ENCODE peak calls at places on chromosomes 3 and 15, in five cellular contexts. N, I, V, K and H are unnamed samples.

GRCh38 chr3:38002291-38002876 is 11.8 kb downstream of the VILL start:
- DNase-seq in K (no peak), V (no peak), N (no peak), I (no peak), H (no peak)

GRCh38 chr3:188938999-188939398 is 232.8 kb upstream of the TPRG1 start:
- DNase-seq in K (no peak), V (no peak), I (no peak), N (no peak), H (no peak)

GRCh38 chr3:50297896-50298725 is 1.1 kb downstream of the HYAL3 start:
- DNase-seq in V (no peak), N (no peak), K (no peak), I (no peak), H (peak)

GRCh38 chr3:189363856-189364255 is 192.1 kb downstream of the TPRG1 start:
- DNase-seq in K (no peak), N (no peak), V (no peak), I (no peak), H (no peak)

GRCh38 chr3:7305561-7305960 is 444.6 kb downstream of the GRM7 start:
- DNase-seq in V (no peak), K (no peak), N (no peak), I (no peak), H (no peak)

GRCh38 chr3:58332575-58333179 is at the start of gene PXK:
- DNase-seq in I (peak), K (peak), N (peak), V (peak), H (peak)

GRCh38 chr3:87792532-87793321 is 266.1 kb downstream of the CGGBP1 start:
- DNase-seq in I (no peak), N (no peak), K (no peak), V (no peak), H (peak)

GRCh38 chr3:80052271-80052670 is 284.5 kb upstream of the ROBO1 start:
- DNase-seq in V (no peak), N (no peak), I (no peak), K (no peak), H (no peak)

GRCh38 chr3:105885261-105885660 is 16.4 kb upstream of the CBLB start:
- DNase-seq in I (no peak), N (no peak), K (no peak), V (no peak), H (no peak)

GRCh38 chr15:44101944-44102343 is 93.1 kb downstream of the FRMD5 start:
- DNase-seq in N (no peak), K (no peak), I (peak), V (no peak), H (no peak)

GRCh38 chr15:49436786-49437185 is 13.7 kb downstream of the FGF7 start:
- DNase-seq in K (no peak), N (no peak), I (no peak), V (no peak), H (no peak)

GRCh38 chr3:70028311-70028710 is 28.8 kb downstream of the SAMMSON start:
- DNase-seq in K (no peak), N (no peak), V (no peak), I (no peak), H (no peak)

GRCh38 chr3:115961390-115961789 is 338.1 kb downstream of the GAP43 start:
- DNase-seq in I (no peak), K (no peak), V (no peak), N (no peak), H (no peak)

GRCh38 chr3:51024765-51025681 is 350.3 kb downstream of the DOCK3 start:
- DNase-seq in V (no peak), K (peak), I (no peak), N (peak), H (peak)

GRCh38 chr15:65305776-65306175 is 1.3 kb downstream of the RNU5B-1 start:
- DNase-seq in V (no peak), N (no peak), K (no peak), I (no peak), H (no peak)

GRCh38 chr15:86089422-86089821 is 9.8 kb downstream of the AGBL1 start:
- DNase-seq in N (no peak), V (no peak), K (no peak), I (no peak), H (peak)